ENCODE peak calls at places on chromosomes 5 and 9, in seven cellular contexts. I, D, P, T, A, Z and B are unnamed samples.

GRCh38 chr5:154197801-154198461 is 7.4 kb downstream of the GALNT10 start:
- DNase-seq in D (no peak), T (no peak), A (peak; percentile 44), Z (peak; percentile 63), P (no peak), I (no peak), B (peak; percentile 90)

GRCh38 chr9:129952337-129952736 is 90.7 kb downstream of the FNBP1 start:
- DNase-seq in Z (no peak), T (no peak), P (no peak), D (no peak), A (no peak), I (no peak), B (no peak)

GRCh38 chr9:71112866-71113265 is 8.6 kb downstream of the TRPM3 start:
- DNase-seq in T (no peak), I (no peak), Z (no peak), P (no peak), D (no peak), A (no peak), B (no peak)

GRCh38 chr5:86866036-86866435 is 248.3 kb downstream of the COX7C start:
- DNase-seq in D (no peak), P (no peak), I (no peak), Z (no peak), T (no peak), A (no peak), B (no peak)

GRCh38 chr5:140311011-140311467 is 8.1 kb upstream of the PFDN1 start:
- DNase-seq in A (peak; percentile 96), T (no peak), Z (no peak), I (no peak), P (no peak), D (no peak), B (no peak)

GRCh38 chr5:57850109-57850508 is 367.5 kb upstream of the ACTBL2 start:
- DNase-seq in A (peak; percentile 13), Z (no peak), D (no peak), T (no peak), P (no peak), I (no peak), B (no peak)

GRCh38 chr9:17926246-17926645 is 347.4 kb downstream of the SH3GL2 start:
- DNase-seq in T (no peak), I (no peak), D (no peak), Z (no peak), P (no peak), A (no peak), B (no peak)

GRCh38 chr9:105405514-105406131 is 42.2 kb upstream of the FSD1L start:
- DNase-seq in P (no peak), T (no peak), Z (peak; percentile 30), D (no peak), A (peak; percentile 40), I (no peak), B (no peak)

GRCh38 chr5:73748510-73749410 is 122.8 kb downstream of the ARHGEF28 start:
- DNase-seq in P (peak; percentile 75), T (peak; percentile 34), D (no peak), Z (no peak), A (peak; percentile 89), I (no peak), B (no peak)